ENCODE peak calls at places on chromosomes 1 and 21, in five cellular contexts. One of them, this sample, is unnamed.

GRCh38 chr1:47712596-47713299 is 274.9 kb downstream of the FOXD2 start:
- DNase-seq in WTC11: no peak
- DNase-seq in HCT116: no peak
- DNase-seq in GM12878: no peak
- DNase-seq in A549: no peak
- DNase-seq in this sample: no peak

GRCh38 chr1:162128693-162129356 is 59.3 kb downstream of the NOS1AP start:
- DNase-seq in WTC11: no peak
- DNase-seq in GM12878: no peak
- DNase-seq in A549: no peak
- DNase-seq in HCT116: no peak
- DNase-seq in this sample: no peak

GRCh38 chr1:60823151-60823550 is 259.2 kb upstream of the NFIA start:
- DNase-seq in A549: no peak
- DNase-seq in GM12878: no peak
- DNase-seq in WTC11: no peak
- DNase-seq in HCT116: no peak
- DNase-seq in this sample: no peak

GRCh38 chr21:34926784-34927548 is 122.1 kb downstream of the RUNX1 start:
- DNase-seq in GM12878: no peak
- DNase-seq in WTC11: no peak
- DNase-seq in HCT116: no peak
- DNase-seq in A549: peak; percentile 33
- DNase-seq in this sample: no peak

GRCh38 chr1:228096416-228097332 is 6.5 kb downstream of the C1orf35 start:
- DNase-seq in A549: no peak
- DNase-seq in HCT116: no peak
- DNase-seq in WTC11: no peak
- DNase-seq in GM12878: no peak
- DNase-seq in this sample: peak; percentile 1

GRCh38 chr1:42748461-42749410 is 8.7 kb upstream of the CLDN19 start:
- DNase-seq in HCT116: no peak
- DNase-seq in GM12878: no peak
- DNase-seq in A549: no peak
- DNase-seq in WTC11: peak; percentile 6
- DNase-seq in this sample: no peak

GRCh38 chr1:115170972-115171392 is 81.7 kb upstream of the TSPAN2 start:
- DNase-seq in GM12878: no peak
- DNase-seq in HCT116: no peak
- DNase-seq in WTC11: no peak
- DNase-seq in A549: no peak
- DNase-seq in this sample: no peak

GRCh38 chr1:188188317-188188716 is 1359.6 kb downstream of the PLA2G4A start:
- DNase-seq in A549: peak; percentile 3
- DNase-seq in GM12878: no peak
- DNase-seq in HCT116: no peak
- DNase-seq in WTC11: no peak
- DNase-seq in this sample: no peak

GRCh38 chr1:145891143-145891542 is 5.5 kb upstream of the ANKRD35 start:
- DNase-seq in A549: no peak
- DNase-seq in WTC11: no peak
- DNase-seq in HCT116: no peak
- DNase-seq in GM12878: no peak
- DNase-seq in this sample: no peak

GRCh38 chr1:51369171-51369570 is 38.8 kb upstream of the TTC39A start:
- DNase-seq in GM12878: no peak
- DNase-seq in WTC11: no peak
- DNase-seq in HCT116: no peak
- DNase-seq in A549: no peak
- DNase-seq in this sample: no peak

GRCh38 chr21:37642493-37642892 is 273.8 kb downstream of the KCNJ6 start:
- DNase-seq in GM12878: no peak
- DNase-seq in HCT116: peak; percentile 24
- DNase-seq in A549: peak; percentile 37
- DNase-seq in WTC11: peak; percentile 47
- DNase-seq in this sample: peak; percentile 51

GRCh38 chr1:37755290-37755689 is 9.6 kb downstream of the EPHA10 start:
- DNase-seq in HCT116: peak; percentile 6
- DNase-seq in GM12878: no peak
- DNase-seq in A549: no peak
- DNase-seq in WTC11: no peak
- DNase-seq in this sample: no peak

GRCh38 chr1:6599141-6599975 is 3.3 kb downstream of the KLHL21 start:
- DNase-seq in WTC11: no peak
- DNase-seq in HCT116: no peak
- DNase-seq in A549: no peak
- DNase-seq in GM12878: no peak
- DNase-seq in this sample: peak; percentile 87
- TF ChIP-seq MAX in WTC11: no peak
- TF ChIP-seq MAX in HCT116: no peak
- TF ChIP-seq MAX in A549: no peak
- TF ChIP-seq MAX in GM12878: no peak
- TF ChIP-seq MAX in this sample: peak; percentile 57

GRCh38 chr1:12113433-12114339 is 50.6 kb downstream of the TNFRSF8 start:
- DNase-seq in GM12878: no peak
- DNase-seq in WTC11: no peak
- DNase-seq in HCT116: no peak
- DNase-seq in A549: no peak
- DNase-seq in this sample: no peak
- TF ChIP-seq MAX in GM12878: no peak
- TF ChIP-seq MAX in WTC11: no peak
- TF ChIP-seq MAX in HCT116: no peak
- TF ChIP-seq MAX in A549: no peak
- TF ChIP-seq MAX in this sample: no peak

GRCh38 chr1:237152506-237153335 is 110.7 kb downstream of the RYR2 start:
- DNase-seq in GM12878: no peak
- DNase-seq in A549: no peak
- DNase-seq in HCT116: no peak
- DNase-seq in WTC11: no peak
- DNase-seq in this sample: no peak

DNA sequence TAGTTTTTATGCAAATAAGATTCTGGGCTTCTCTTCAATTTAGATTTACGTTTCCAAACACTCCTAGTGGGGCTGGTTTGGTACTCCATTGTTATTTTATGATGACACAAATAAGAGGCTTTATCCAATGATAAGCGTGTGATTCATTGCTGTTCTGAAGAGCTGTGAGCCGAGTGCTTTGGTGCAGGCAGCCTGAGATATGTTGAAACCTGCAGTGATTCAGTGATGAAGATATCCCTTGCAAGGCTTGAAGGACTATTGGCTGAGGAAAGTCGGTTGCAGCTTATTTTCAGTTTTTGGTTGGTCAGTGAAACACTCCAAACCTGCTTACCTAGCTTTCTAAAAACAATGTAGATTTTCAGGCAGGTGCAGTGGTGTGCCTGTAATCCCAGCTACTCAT is 112.2 kb downstream of the RYR2 start:
- DNase-seq in HCT116: no peak
- DNase-seq in WTC11: no peak
- DNase-seq in A549: peak; percentile 13
- DNase-seq in GM12878: no peak
- DNase-seq in this sample: no peak
- TF ChIP-seq MAX in HCT116: no peak
- TF ChIP-seq MAX in WTC11: no peak
- TF ChIP-seq MAX in A549: no peak
- TF ChIP-seq MAX in GM12878: no peak
- TF ChIP-seq MAX in this sample: no peak

GRCh38 chr1:15452216-15452615 is 4.3 kb upstream of the CELA2A start:
- DNase-seq in WTC11: no peak
- DNase-seq in A549: no peak
- DNase-seq in HCT116: no peak
- DNase-seq in GM12878: no peak
- DNase-seq in this sample: no peak
- TF ChIP-seq MAX in WTC11: no peak
- TF ChIP-seq MAX in A549: no peak
- TF ChIP-seq MAX in HCT116: no peak
- TF ChIP-seq MAX in GM12878: no peak
- TF ChIP-seq MAX in this sample: no peak

GRCh38 chr1:78640462-78640861 is 9.2 kb upstream of the IFI44 start:
- DNase-seq in GM12878: no peak
- DNase-seq in A549: no peak
- DNase-seq in WTC11: no peak
- DNase-seq in HCT116: no peak
- DNase-seq in this sample: peak; percentile 7
- TF ChIP-seq MAX in GM12878: no peak
- TF ChIP-seq MAX in A549: no peak
- TF ChIP-seq MAX in WTC11: no peak
- TF ChIP-seq MAX in HCT116: no peak
- TF ChIP-seq MAX in this sample: no peak

GRCh38 chr1:24912359-24913273 is 17.5 kb downstream of the RUNX3 start:
- DNase-seq in A549: no peak
- DNase-seq in WTC11: no peak
- DNase-seq in GM12878: no peak
- DNase-seq in HCT116: no peak
- DNase-seq in this sample: no peak
- TF ChIP-seq MAX in A549: no peak
- TF ChIP-seq MAX in WTC11: no peak
- TF ChIP-seq MAX in GM12878: no peak
- TF ChIP-seq MAX in HCT116: no peak
- TF ChIP-seq MAX in this sample: no peak

GRCh38 chr1:68490046-68490651 is 6.7 kb downstream of the DEPDC1 start:
- DNase-seq in HCT116: no peak
- DNase-seq in WTC11: no peak
- DNase-seq in GM12878: no peak
- DNase-seq in A549: no peak
- DNase-seq in this sample: no peak
- TF ChIP-seq MAX in HCT116: no peak
- TF ChIP-seq MAX in WTC11: no peak
- TF ChIP-seq MAX in GM12878: no peak
- TF ChIP-seq MAX in A549: no peak
- TF ChIP-seq MAX in this sample: no peak

This sample was measured in NB4.